ENCODE peak calls at places on chromosomes 6 and 20, in four cellular contexts. Y, Z, S and O are unnamed samples.

GRCh38 chr20:37543828-37544227 is 16.2 kb upstream of the BLCAP start:
- DNase-seq in Y (no peak), Z (no peak), S (peak), O (peak)

GRCh38 chr6:116111552-116112528 is 11.2 kb downstream of the NT5DC1 start:
- DNase-seq in Z (no peak), Y (peak), S (peak), O (peak)

GRCh38 chr6:106419900-106420299 is 59.4 kb downstream of the CRYBG1 start:
- DNase-seq in S (no peak), Y (no peak), Z (no peak), O (no peak)

GRCh38 chr6:16948376-16948775 is 153.5 kb upstream of the STMND1 start:
- DNase-seq in Z (no peak), Y (no peak), S (no peak), O (no peak)

GRCh38 chr20:16241911-16242310 is 331.3 kb downstream of the KIF16B start:
- DNase-seq in Z (no peak), Y (no peak), S (peak), O (no peak)

GRCh38 chr6:34248198-34248726 is 544 bp downstream of the SMIM29 start:
- DNase-seq in S (peak), Z (no peak), Y (peak), O (peak)

GRCh38 chr6:16667509-16667908 is 93.8 kb downstream of the ATXN1 start:
- DNase-seq in Z (no peak), S (no peak), Y (no peak), O (no peak)

GRCh38 chr20:10696650-10697049 is 22.9 kb upstream of the JAG1 start:
- DNase-seq in Z (no peak), S (peak), Y (peak), O (peak)

GRCh38 chr6:15504040-15504491 is 158.8 kb downstream of the DTNBP1 start:
- DNase-seq in Y (no peak), S (no peak), Z (no peak), O (no peak)

GRCh38 chr6:168050861-168051586 is 28.0 kb downstream of the FRMD1 start:
- DNase-seq in Z (no peak), Y (peak), S (no peak), O (peak)

GRCh38 chr6:15922510-15923307 is 206.2 kb upstream of the MYLIP start:
- DNase-seq in Z (no peak), S (peak), Y (peak), O (no peak)

GRCh38 chr20:63507083-63507743 is 8.3 kb upstream of the EEF1A2 start:
- DNase-seq in Y (no peak), S (no peak), Z (no peak), O (no peak)

GRCh38 chr20:53175135-53175780 is 203.1 kb downstream of the TSHZ2 start:
- DNase-seq in S (no peak), Z (no peak), Y (peak), O (no peak)

GRCh38 chr20:36408219-36408618 is 102.1 kb downstream of the DLGAP4 start:
- DNase-seq in Z (no peak), S (peak), Y (peak), O (no peak)

GRCh38 chr20:16206817-16207216 is 366.4 kb downstream of the KIF16B start:
- DNase-seq in Y (no peak), S (no peak), Z (no peak), O (no peak)

GRCh38 chr6:1057490-1058135 is 254.3 kb upstream of the FOXQ1 start:
- DNase-seq in Z (no peak), Y (no peak), S (no peak), O (no peak)

GRCh38 chr6:143694560-143694959 is 16.8 kb downstream of the PHACTR2 start:
- DNase-seq in Y (no peak), S (no peak), Z (no peak), O (no peak)

GRCh38 chr20:48025061-48025515 is 239.8 kb upstream of the SULF2 start:
- DNase-seq in S (no peak), Y (no peak), Z (no peak), O (no peak)

GRCh38 chr6:99348823-99349619 is 453 bp downstream of the FAXC start:
- DNase-seq in Z (no peak), S (no peak), Y (no peak), O (peak)

GRCh38 chr6:98787401-98787800 is 47.0 kb upstream of the POU3F2 start:
- DNase-seq in Y (no peak), Z (no peak), S (no peak), O (no peak)

GRCh38 chr6:104705095-104705707 is 154.5 kb downstream of the HACE1 start:
- DNase-seq in Y (peak), Z (no peak), S (no peak), O (no peak)

GRCh38 chr6:112216699-112217551 is 37.4 kb downstream of the LAMA4 start:
- DNase-seq in S (no peak), Z (no peak), Y (no peak), O (no peak)

GRCh38 chr20:18857640-18858039 is 44.1 kb downstream of the SCP2D1 start:
- DNase-seq in Y (no peak), S (no peak), Z (no peak), O (no peak)

GRCh38 chr20:2178328-2179232 is 77.0 kb downstream of the STK35 start:
- DNase-seq in Z (no peak), Y (peak), S (no peak), O (no peak)

GRCh38 chr20:38728911-38729642 is 4.8 kb downstream of the SLC32A1 start:
- DNase-seq in Z (no peak), S (no peak), Y (no peak), O (no peak)

GRCh38 chr6:30802731-30803130 is 58.4 kb upstream of the IER3 start:
- DNase-seq in Y (no peak), Z (no peak), S (no peak), O (no peak)

GRCh38 chr6:51934098-51934497 is 153.3 kb downstream of the PKHD1 start:
- DNase-seq in S (peak), Z (no peak), Y (peak), O (peak)

GRCh38 chr6:126307859-126308258 is 32.1 kb upstream of the CENPW start:
- DNase-seq in Y (no peak), S (no peak), Z (no peak), O (no peak)

GRCh38 chr6:158049055-158050028 is 67.7 kb downstream of the SYNJ2 start:
- DNase-seq in Z (no peak), Y (peak), S (peak), O (no peak)

GRCh38 chr6:25387921-25388320 is 108.7 kb downstream of the CARMIL1 start:
- DNase-seq in S (no peak), Y (no peak), Z (no peak), O (no peak)

GRCh38 chr6:110233769-110234374 is 53.6 kb downstream of the CDC40 start:
- DNase-seq in Y (no peak), Z (peak), S (no peak), O (no peak)

GRCh38 chr20:13212750-13213149 is 8.3 kb upstream of the ISM1 start:
- DNase-seq in Y (no peak), Z (no peak), S (no peak), O (no peak)

GRCh38 chr6:119267506-119267905 is 82.1 kb downstream of the MAN1A1 start:
- DNase-seq in Z (no peak), S (no peak), Y (no peak), O (no peak)

GRCh38 chr6:5339757-5340156 is 78.4 kb downstream of the FARS2 start:
- DNase-seq in Y (no peak), Z (no peak), S (no peak), O (no peak)

GRCh38 chr6:151038616-151039015 is 173.1 kb downstream of the MTHFD1L start:
- DNase-seq in S (no peak), Y (no peak), Z (no peak), O (no peak)

GRCh38 chr20:35077872-35078271 is 14.7 kb downstream of the TRPC4AP start:
- DNase-seq in S (no peak), Y (no peak), Z (no peak), O (no peak)

GRCh38 chr6:133978896-133979240 is 25.8 kb downstream of the TBPL1 start:
- DNase-seq in Y (no peak), S (no peak), Z (no peak), O (no peak)

GRCh38 chr6:133980168-133980567 is 27.1 kb downstream of the TBPL1 start:
- DNase-seq in Y (no peak), Z (no peak), S (no peak), O (no peak)

GRCh38 chr6:133986942-133987341 is 33.9 kb downstream of the TBPL1 start:
- DNase-seq in S (no peak), Y (no peak), Z (no peak), O (no peak)

GRCh38 chr6:133985970-133986369 is 32.9 kb downstream of the TBPL1 start:
- DNase-seq in Y (no peak), S (no peak), Z (no peak), O (no peak)

DNA sequence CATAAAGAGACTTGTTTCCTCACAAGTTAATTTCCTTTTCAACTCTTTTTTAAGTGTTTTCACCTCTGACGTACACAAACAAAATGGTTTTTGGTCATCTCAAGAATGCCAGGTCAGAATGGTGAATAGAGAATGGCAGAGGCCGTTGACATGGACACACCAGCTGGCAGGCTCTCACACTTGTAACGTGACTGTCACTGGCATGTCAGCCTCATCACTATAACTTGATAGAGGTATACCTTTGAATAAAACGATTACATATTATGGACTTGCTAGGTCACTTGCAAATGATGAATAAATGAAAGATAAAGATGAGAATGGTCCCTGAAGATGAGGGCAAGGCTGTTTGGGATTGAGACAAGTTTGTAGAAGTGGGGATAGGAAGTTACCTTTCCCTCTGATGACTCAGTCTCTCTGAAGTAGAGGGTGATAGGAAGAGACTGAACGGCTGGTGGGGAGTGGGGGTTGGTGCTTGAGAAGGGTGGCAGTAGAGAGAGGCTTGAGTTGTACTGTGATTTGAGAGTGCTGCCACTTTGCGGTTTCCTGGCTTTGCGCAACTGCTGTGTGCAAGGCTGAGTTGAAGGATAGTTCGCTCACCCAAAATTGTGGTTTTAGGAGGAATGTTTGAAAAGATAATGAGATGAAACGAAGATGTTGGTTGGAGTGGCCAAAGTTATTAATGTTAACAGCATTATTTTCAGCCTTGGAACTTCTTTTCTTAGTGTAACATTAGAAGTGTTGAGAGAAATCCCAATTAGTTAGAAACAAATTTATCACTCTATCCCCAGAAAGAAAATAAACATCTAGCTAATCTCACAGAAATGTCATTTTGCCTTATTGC is 30.3 kb downstream of the TBPL1 start:
- DNase-seq in Z (no peak), Y (peak), S (peak), O (no peak)
- TF ChIP-seq FOXK2 in Z (no peak), Y (no peak), S (no peak), O (no peak)

GRCh38 chr6:6689413-6690143 is 101.1 kb downstream of the LY86 start:
- DNase-seq in Z (no peak), Y (peak), S (no peak), O (no peak)
- TF ChIP-seq BHLHE40 in Z (no peak), Y (no peak), S (no peak), O (no peak)

GRCh38 chr20:17610566-17611289 is 40.9 kb downstream of the DSTN start:
- DNase-seq in S (no peak), Y (no peak), Z (no peak), O (no peak)
- TF ChIP-seq FOXK2 in S (no peak), Y (no peak), Z (no peak), O (no peak)

DNA sequence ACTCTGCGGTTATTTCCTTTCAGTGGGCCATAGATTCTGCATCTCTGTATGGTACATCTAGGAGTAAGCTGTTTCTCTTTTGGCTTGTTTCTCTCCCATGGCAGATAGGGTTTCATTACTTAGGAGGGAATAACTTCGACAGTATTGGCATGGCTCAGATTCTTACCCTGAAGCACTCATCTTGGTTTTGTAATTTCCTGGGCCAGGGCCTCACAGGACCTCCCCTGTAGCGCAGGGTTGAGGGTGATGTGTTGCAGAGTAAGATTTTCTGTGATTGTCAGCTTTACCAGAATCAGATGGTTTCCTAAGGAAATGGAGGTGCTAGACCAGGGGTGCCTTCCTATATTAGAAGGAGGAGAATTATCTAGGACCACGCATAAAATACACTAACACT is 78.3 kb downstream of the STXBP5 start:
- DNase-seq in S (no peak), Y (no peak), Z (no peak), O (no peak)
- TF ChIP-seq BHLHE40 in S (no peak), Y (no peak), Z (no peak), O (no peak)

DNA sequence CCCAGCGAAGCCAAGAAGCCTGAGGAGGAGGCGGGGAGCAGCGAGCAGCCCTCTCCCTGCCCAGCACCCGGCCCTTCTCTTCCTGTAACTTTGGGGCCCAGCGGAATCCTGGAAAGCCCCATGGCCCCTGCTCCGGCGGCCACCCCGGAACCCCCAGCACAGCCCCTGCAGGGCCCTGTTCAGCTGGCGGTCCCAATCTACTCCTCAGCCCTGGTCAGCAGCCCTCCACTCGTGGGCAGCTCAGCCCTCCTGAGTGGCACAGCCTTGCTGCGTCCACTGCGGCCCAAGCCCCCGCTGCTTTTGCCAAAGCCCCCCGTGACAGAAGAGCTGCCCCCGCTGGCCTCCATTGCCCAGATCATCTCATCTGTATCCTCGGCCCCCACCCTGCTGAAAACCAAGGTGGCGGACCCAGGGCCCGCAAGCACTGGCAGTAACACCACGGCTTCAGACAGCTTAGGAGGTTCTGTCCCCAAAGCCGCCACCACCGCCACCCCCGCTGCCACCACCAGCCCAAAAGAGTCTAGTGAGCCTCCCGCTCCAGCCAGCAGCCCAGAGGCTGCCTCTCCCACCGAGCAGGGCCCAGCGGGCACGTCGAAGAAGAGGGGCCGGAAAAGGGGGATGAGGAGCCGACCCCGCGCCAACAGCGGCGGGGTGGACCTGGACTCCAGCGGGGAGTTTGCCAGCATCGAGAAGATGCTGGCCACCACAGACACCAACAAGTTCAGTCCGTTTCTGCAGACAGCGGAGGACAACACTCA is 81.9 kb downstream of the SSR1 start:
- DNase-seq in S (no peak), Y (no peak), Z (no peak), O (no peak)
- TF ChIP-seq FOXK2 in S (no peak), Y (no peak), Z (no peak), O (no peak)

DNA sequence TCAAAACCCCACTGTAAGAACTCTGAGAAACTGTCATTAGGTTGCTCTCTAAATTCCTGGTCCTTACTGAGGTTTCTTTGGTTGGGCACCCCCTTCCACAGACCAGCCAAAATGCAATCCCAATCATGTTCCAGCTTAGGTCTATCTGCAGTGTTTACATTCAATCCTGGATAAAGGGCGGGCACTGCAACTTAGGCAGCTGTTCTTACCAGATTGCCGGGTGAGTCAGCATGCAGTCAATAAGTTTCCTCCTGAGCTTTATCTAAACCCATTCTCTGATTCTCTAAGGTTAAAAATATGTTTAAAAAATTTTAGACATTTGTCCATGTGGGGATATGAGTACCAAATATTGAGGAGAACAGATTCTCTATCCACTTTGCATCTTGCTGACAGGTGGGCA is 197.8 kb downstream of the HAO1 start:
- DNase-seq in Z (no peak), Y (no peak), S (no peak), O (no peak)
- TF ChIP-seq BHLHE40 in Z (no peak), Y (no peak), S (no peak), O (no peak)

DNA sequence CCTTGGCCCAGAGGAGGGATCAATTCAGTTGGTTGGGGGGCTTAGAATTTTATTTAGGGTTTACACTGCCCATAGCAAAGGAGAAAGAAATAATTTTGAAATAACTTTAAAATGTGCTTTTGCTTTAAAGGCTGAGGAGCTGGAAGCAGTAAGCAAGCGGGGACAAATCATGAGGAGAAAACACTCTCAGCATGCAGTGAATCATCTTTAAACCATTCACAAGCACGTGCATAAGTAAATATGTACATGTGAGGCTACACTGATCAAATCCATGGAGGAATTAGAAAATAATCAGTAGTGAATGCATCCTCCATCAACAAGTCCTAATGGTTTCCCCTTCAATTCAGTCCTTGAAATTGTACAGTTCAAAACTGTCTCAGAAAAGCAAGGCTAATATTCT is 181.0 kb downstream of the MTFR2 start:
- DNase-seq in Z (no peak), S (no peak), Y (no peak), O (no peak)
- TF ChIP-seq FOXK2 in Z (no peak), S (no peak), Y (no peak), O (no peak)

GRCh38 chr6:47524136-47524840 is 46.7 kb downstream of the CD2AP start:
- DNase-seq in S (no peak), Y (no peak), Z (no peak), O (no peak)
- TF ChIP-seq BHLHE40 in S (no peak), Y (no peak), Z (no peak), O (no peak)

DNA sequence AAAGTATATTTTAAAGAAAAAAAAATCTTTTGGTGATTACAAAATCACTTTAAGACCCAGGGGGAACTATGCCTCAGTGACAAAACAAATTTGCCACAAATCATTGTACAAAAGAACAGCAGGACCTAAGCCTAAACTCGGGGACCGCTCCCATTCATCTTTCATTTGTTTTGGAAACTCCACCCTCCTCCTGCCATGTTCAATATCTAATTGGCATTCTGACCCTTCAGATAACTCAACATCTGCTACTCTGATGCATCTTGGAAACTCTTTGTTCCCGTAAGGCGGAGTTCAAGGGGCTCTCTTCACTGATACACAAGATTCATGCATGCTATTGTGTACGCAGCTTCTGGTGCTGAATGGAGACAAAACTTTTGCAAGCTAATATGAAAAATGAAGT is 187.6 kb downstream of the ZFP64 start:
- DNase-seq in Z (no peak), S (no peak), Y (no peak), O (no peak)
- TF ChIP-seq FOXK2 in Z (no peak), S (no peak), Y (no peak), O (no peak)

GRCh38 chr6:122789078-122789861 is at the start of gene SMPDL3A:
- DNase-seq in Z (no peak), S (peak), Y (peak), O (peak)
- TF ChIP-seq BHLHE40 in Z (peak), S (peak), Y (peak), O (no peak)